ENCODE peak calls at places on chromosomes 5 and 9, in five cellular contexts. One of them, this sample, is unnamed.

GRCh38 chr9:10252174-10252573 is 360.6 kb downstream of the PTPRD start:
- DNase-seq in Panc1: no peak
- DNase-seq in cardiac muscle cell: no peak
- DNase-seq in HCT116: no peak
- DNase-seq in Karpas-422: no peak
- DNase-seq in this sample: no peak

GRCh38 chr5:153713913-153714312 is 223.4 kb downstream of the GRIA1 start:
- DNase-seq in Panc1: no peak
- DNase-seq in HCT116: no peak
- DNase-seq in cardiac muscle cell: no peak
- DNase-seq in Karpas-422: no peak
- DNase-seq in this sample: no peak

GRCh38 chr9:83972286-83972685 is 7.7 kb downstream of the HNRNPK start:
- DNase-seq in Karpas-422: no peak
- DNase-seq in Panc1: no peak
- DNase-seq in HCT116: no peak
- DNase-seq in cardiac muscle cell: no peak
- DNase-seq in this sample: no peak

GRCh38 chr5:19837536-19838179 is 150.3 kb downstream of the CDH18 start:
- DNase-seq in Panc1: no peak
- DNase-seq in HCT116: no peak
- DNase-seq in Karpas-422: no peak
- DNase-seq in cardiac muscle cell: no peak
- DNase-seq in this sample: peak; percentile 94

GRCh38 chr5:173618927-173619519 is 2.6 kb upstream of the BOD1 start:
- DNase-seq in Panc1: peak; percentile 61
- DNase-seq in Karpas-422: peak; percentile 88
- DNase-seq in HCT116: peak; percentile 37
- DNase-seq in cardiac muscle cell: peak; percentile 68
- DNase-seq in this sample: peak; percentile 32

GRCh38 chr5:1793966-1794895 is 5.4 kb downstream of the MRPL36 start:
- DNase-seq in cardiac muscle cell: peak; percentile 81
- DNase-seq in Panc1: no peak
- DNase-seq in Karpas-422: no peak
- DNase-seq in HCT116: no peak
- DNase-seq in this sample: peak; percentile 85

GRCh38 chr9:114399381-114399780 is 11.6 kb upstream of the AKNA start:
- DNase-seq in Panc1: no peak
- DNase-seq in HCT116: no peak
- DNase-seq in Karpas-422: no peak
- DNase-seq in cardiac muscle cell: no peak
- DNase-seq in this sample: no peak

GRCh38 chr5:14983666-14984441 is 112.3 kb upstream of the ANKH start:
- DNase-seq in Karpas-422: no peak
- DNase-seq in Panc1: no peak
- DNase-seq in HCT116: no peak
- DNase-seq in cardiac muscle cell: no peak
- DNase-seq in this sample: no peak

GRCh38 chr9:131738838-131739191 is 1.1 kb downstream of the RAPGEF1 start:
- DNase-seq in cardiac muscle cell: no peak
- DNase-seq in HCT116: no peak
- DNase-seq in Panc1: no peak
- DNase-seq in Karpas-422: no peak
- DNase-seq in this sample: no peak

GRCh38 chr5:76332102-76332501 is 71.0 kb upstream of the IQGAP2 start:
- DNase-seq in Karpas-422: no peak
- DNase-seq in HCT116: no peak
- DNase-seq in Panc1: no peak
- DNase-seq in cardiac muscle cell: no peak
- DNase-seq in this sample: no peak

GRCh38 chr9:126219717-126220116 is 106.9 kb upstream of the MVB12B start:
- DNase-seq in HCT116: no peak
- DNase-seq in cardiac muscle cell: no peak
- DNase-seq in Karpas-422: no peak
- DNase-seq in Panc1: no peak
- DNase-seq in this sample: no peak

GRCh38 chr5:38535281-38535750 is 21.1 kb downstream of the LIFR start:
- DNase-seq in HCT116: no peak
- DNase-seq in Karpas-422: no peak
- DNase-seq in Panc1: no peak
- DNase-seq in cardiac muscle cell: no peak
- DNase-seq in this sample: no peak

GRCh38 chr5:172436078-172436873 is 18.0 kb downstream of the SH3PXD2B start:
- DNase-seq in Panc1: no peak
- DNase-seq in Karpas-422: no peak
- DNase-seq in cardiac muscle cell: no peak
- DNase-seq in HCT116: no peak
- DNase-seq in this sample: no peak

GRCh38 chr5:126430631-126431030 is 7.4 kb downstream of the GRAMD2B start:
- DNase-seq in Panc1: no peak
- DNase-seq in HCT116: no peak
- DNase-seq in cardiac muscle cell: peak; percentile 51
- DNase-seq in Karpas-422: no peak
- DNase-seq in this sample: no peak

GRCh38 chr5:72325566-72326297 is 5.6 kb downstream of the PTCD2 start:
- DNase-seq in Panc1: no peak
- DNase-seq in HCT116: no peak
- DNase-seq in cardiac muscle cell: peak; percentile 70
- DNase-seq in Karpas-422: no peak
- DNase-seq in this sample: peak; percentile 91

GRCh38 chr5:38783011-38783551 is 62.7 kb upstream of the OSMR start:
- DNase-seq in cardiac muscle cell: peak; percentile 94
- DNase-seq in Karpas-422: no peak
- DNase-seq in HCT116: no peak
- DNase-seq in Panc1: peak; percentile 97
- DNase-seq in this sample: peak; percentile 100

GRCh38 chr5:83145882-83146331 is 68.6 kb downstream of the XRCC4 start:
- DNase-seq in Karpas-422: no peak
- DNase-seq in HCT116: no peak
- DNase-seq in Panc1: no peak
- DNase-seq in cardiac muscle cell: peak; percentile 10
- DNase-seq in this sample: peak; percentile 7

GRCh38 chr5:83530186-83530585 is 58.6 kb downstream of the VCAN start:
- DNase-seq in cardiac muscle cell: peak; percentile 15
- DNase-seq in HCT116: no peak
- DNase-seq in Karpas-422: no peak
- DNase-seq in Panc1: no peak
- DNase-seq in this sample: no peak

GRCh38 chr5:81632679-81633078 is 118.2 kb downstream of the SSBP2 start:
- DNase-seq in Panc1: no peak
- DNase-seq in HCT116: no peak
- DNase-seq in Karpas-422: no peak
- DNase-seq in cardiac muscle cell: no peak
- DNase-seq in this sample: no peak

GRCh38 chr9:5008206-5008605 is 23.1 kb downstream of the JAK2 start:
- DNase-seq in Karpas-422: no peak
- DNase-seq in HCT116: no peak
- DNase-seq in cardiac muscle cell: peak; percentile 8
- DNase-seq in Panc1: no peak
- DNase-seq in this sample: no peak

GRCh38 chr5:133806847-133807246 is 161.6 kb downstream of the C5orf15 start:
- DNase-seq in HCT116: no peak
- DNase-seq in Karpas-422: no peak
- DNase-seq in Panc1: no peak
- DNase-seq in cardiac muscle cell: no peak
- DNase-seq in this sample: no peak

GRCh38 chr9:27198175-27198574 is 89.2 kb downstream of the TEK start:
- DNase-seq in Panc1: no peak
- DNase-seq in Karpas-422: no peak
- DNase-seq in cardiac muscle cell: no peak
- DNase-seq in HCT116: peak; percentile 13
- DNase-seq in this sample: no peak

GRCh38 chr9:123395276-123396006 is 39.4 kb downstream of the CRB2 start:
- DNase-seq in Karpas-422: no peak
- DNase-seq in cardiac muscle cell: no peak
- DNase-seq in Panc1: no peak
- DNase-seq in HCT116: no peak
- DNase-seq in this sample: no peak

GRCh38 chr9:6133346-6134063 is 82.1 kb upstream of the IL33 start:
- DNase-seq in Panc1: no peak
- DNase-seq in HCT116: no peak
- DNase-seq in cardiac muscle cell: peak; percentile 68
- DNase-seq in Karpas-422: no peak
- DNase-seq in this sample: no peak

GRCh38 chr5:13831236-13831810 is 113.2 kb downstream of the DNAH5 start:
- DNase-seq in Panc1: no peak
- DNase-seq in Karpas-422: no peak
- DNase-seq in HCT116: no peak
- DNase-seq in cardiac muscle cell: no peak
- DNase-seq in this sample: no peak

GRCh38 chr5:177369050-177369912 is 11.6 kb downstream of the RGS14 start:
- DNase-seq in cardiac muscle cell: peak; percentile 38
- DNase-seq in HCT116: no peak
- DNase-seq in Karpas-422: peak; percentile 76
- DNase-seq in Panc1: no peak
- DNase-seq in this sample: no peak

GRCh38 chr5:26622947-26623346 is 415.4 kb downstream of the CDH9 start:
- DNase-seq in HCT116: no peak
- DNase-seq in Panc1: no peak
- DNase-seq in cardiac muscle cell: no peak
- DNase-seq in Karpas-422: no peak
- DNase-seq in this sample: no peak

GRCh38 chr5:33254581-33254980 is 186.2 kb upstream of the TARS1 start:
- DNase-seq in HCT116: no peak
- DNase-seq in Panc1: no peak
- DNase-seq in Karpas-422: no peak
- DNase-seq in cardiac muscle cell: no peak
- DNase-seq in this sample: no peak

GRCh38 chr5:33258553-33258952 is 182.2 kb upstream of the TARS1 start:
- DNase-seq in cardiac muscle cell: no peak
- DNase-seq in HCT116: no peak
- DNase-seq in Karpas-422: no peak
- DNase-seq in Panc1: no peak
- DNase-seq in this sample: peak; percentile 56

GRCh38 chr5:33260098-33260497 is 180.7 kb upstream of the TARS1 start:
- DNase-seq in cardiac muscle cell: peak; percentile 15
- DNase-seq in HCT116: no peak
- DNase-seq in Panc1: no peak
- DNase-seq in Karpas-422: no peak
- DNase-seq in this sample: peak; percentile 60

GRCh38 chr5:33261305-33261704 is 179.5 kb upstream of the TARS1 start:
- DNase-seq in Panc1: no peak
- DNase-seq in Karpas-422: no peak
- DNase-seq in HCT116: no peak
- DNase-seq in cardiac muscle cell: peak; percentile 54
- DNase-seq in this sample: peak; percentile 82

DNA sequence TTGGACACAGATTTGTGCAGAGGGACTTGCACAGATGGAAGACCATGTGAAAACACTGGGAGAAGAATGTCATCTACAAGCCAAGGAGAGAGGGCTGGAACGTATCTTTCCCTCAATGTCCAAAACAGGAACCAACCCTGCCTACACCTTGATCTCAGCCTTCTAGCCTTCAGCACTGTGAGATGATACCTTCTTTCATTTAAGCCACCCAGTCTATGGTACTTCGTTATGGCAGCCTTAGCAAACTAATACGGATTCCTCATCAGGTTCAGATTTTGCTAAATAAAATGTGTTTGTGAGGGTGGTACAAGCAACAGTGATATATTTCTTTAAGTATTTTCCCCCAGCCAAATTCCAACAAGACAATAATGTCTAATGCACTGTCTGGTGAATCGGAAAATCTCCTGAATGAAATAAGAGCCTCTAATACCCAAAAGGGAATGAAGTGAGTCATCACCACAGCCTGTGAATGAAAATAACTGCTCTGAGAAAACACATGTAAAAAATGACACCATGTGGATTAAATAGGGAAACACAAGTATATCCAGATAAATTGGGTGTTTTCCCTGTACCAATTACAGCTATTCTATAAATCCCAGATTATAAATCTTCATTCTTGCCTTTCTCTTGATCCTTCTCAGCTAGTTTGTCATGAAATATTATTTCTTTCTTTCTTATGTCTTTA is 182.8 kb upstream of the TARS1 start:
- DNase-seq in Panc1: no peak
- DNase-seq in cardiac muscle cell: peak; percentile 79
- DNase-seq in Karpas-422: no peak
- DNase-seq in HCT116: peak; percentile 3
- DNase-seq in this sample: peak; percentile 82
- H3K27ac ChIP-seq in Panc1: no peak overlapping the region
- H3K27ac ChIP-seq in cardiac muscle cell: no peak overlapping the region
- H3K27ac ChIP-seq in Karpas-422: no peak overlapping the region
- H3K27ac ChIP-seq in HCT116: no peak overlapping the region
- H3K27ac ChIP-seq in this sample: no peak overlapping the region

GRCh38 chr5:139306197-139306596 is 12.7 kb downstream of the MATR3 start:
- DNase-seq in Panc1: no peak
- DNase-seq in cardiac muscle cell: no peak
- DNase-seq in HCT116: no peak
- DNase-seq in Karpas-422: no peak
- DNase-seq in this sample: no peak
- H3K4me3 ChIP-seq in Panc1: no peak overlapping the region
- H3K4me3 ChIP-seq in cardiac muscle cell: no peak overlapping the region
- H3K4me3 ChIP-seq in HCT116: no peak overlapping the region
- H3K4me3 ChIP-seq in Karpas-422: no peak overlapping the region
- H3K4me3 ChIP-seq in this sample: no peak overlapping the region

DNA sequence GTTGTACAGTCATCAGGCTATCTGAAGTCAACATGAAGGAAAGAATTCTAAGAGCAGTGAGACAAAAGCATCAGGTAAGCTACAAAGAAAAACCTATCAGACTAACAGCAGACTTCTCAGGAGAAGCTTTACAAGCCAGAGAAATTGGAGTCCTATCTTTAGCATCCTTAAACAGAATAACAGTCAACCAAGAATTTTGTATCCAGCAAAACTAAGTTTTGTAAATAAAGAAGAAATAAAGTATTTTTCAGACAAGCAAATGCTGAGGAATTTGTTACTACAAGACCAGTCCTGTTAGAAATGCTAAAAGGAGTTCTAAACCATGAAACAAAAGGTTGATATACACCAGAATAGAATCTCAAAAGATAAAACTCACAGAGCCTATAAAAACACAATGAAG is 501.2 kb downstream of the ZNF608 start:
- DNase-seq in HCT116: no peak
- DNase-seq in cardiac muscle cell: no peak
- DNase-seq in Panc1: no peak
- DNase-seq in Karpas-422: no peak
- DNase-seq in this sample: no peak
- H3K9me3 ChIP-seq in HCT116: no peaks in the 10 kb centered on the region
- H3K9me3 ChIP-seq in cardiac muscle cell: no peaks in the 10 kb centered on the region
- H3K9me3 ChIP-seq in Panc1: peaks cover 8% of the 10 kb centered on the region
- H3K9me3 ChIP-seq in Karpas-422: no peaks in the 10 kb centered on the region
- H3K9me3 ChIP-seq in this sample: no peaks in the 10 kb centered on the region

DNA sequence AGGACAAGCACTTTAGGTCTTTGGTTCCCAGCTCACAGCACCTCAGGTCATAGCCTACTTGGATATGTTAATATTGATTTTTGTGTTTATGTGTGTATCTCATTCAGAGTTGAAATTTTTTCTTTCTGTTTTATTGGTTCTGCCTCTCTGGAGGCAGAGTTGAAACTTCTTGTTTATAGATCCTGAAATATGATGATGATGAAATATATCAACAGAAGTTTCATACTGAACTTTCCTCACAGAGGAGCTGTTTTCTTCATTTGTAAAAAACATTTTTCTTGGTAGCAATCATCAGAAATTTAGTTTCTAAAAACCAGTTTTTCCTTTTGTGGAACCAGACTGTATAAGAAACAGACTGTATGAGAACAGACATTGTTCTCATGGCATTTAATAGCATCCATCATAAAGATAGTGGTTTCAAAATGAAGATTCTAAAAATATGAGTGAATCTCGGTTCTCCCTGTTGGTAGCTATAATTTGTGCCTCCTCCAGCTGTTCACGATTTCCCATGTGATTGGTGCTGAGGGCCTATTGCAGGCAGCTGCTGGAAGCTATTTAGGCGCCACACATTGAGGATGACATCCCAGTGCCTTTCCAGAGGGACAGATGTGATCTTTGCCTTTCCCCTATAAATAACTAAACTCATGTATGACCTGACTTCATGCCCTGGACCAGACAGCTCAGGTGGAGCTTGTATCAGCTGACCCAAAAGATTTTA is 39.5 kb upstream of the CFAP157 start:
- DNase-seq in Karpas-422: no peak
- DNase-seq in HCT116: no peak
- DNase-seq in Panc1: no peak
- DNase-seq in cardiac muscle cell: no peak
- DNase-seq in this sample: peak; percentile 38
- H3K27ac ChIP-seq in Karpas-422: no peak overlapping the region
- H3K27ac ChIP-seq in HCT116: no peak overlapping the region
- H3K27ac ChIP-seq in Panc1: no peak overlapping the region
- H3K27ac ChIP-seq in cardiac muscle cell: no peak overlapping the region
- H3K27ac ChIP-seq in this sample: no peak overlapping the region